ENCODE peak calls at places on chromosomes 7 and 10, in five cellular contexts. One of them, this sample, is unnamed. For H3K9me2 and H3K27me3, the result is how much of the 10 kb centered on the place peaks cover.

GRCh38 chr10:52394246-52394645 is 80.2 kb downstream of the DKK1 start:
- DNase-seq in hepatocyte: no peak
- DNase-seq in GM23338: no peak
- DNase-seq in PC-3: no peak
- DNase-seq in Karpas-422: no peak
- DNase-seq in this sample: no peak

GRCh38 chr7:155326385-155326784 is 28.7 kb downstream of the INSIG1 start:
- DNase-seq in Karpas-422: no peak
- DNase-seq in GM23338: no peak
- DNase-seq in hepatocyte: no peak
- DNase-seq in PC-3: no peak
- DNase-seq in this sample: no peak

GRCh38 chr10:96673318-96674099 is 46.8 kb downstream of the PIK3AP1 start:
- DNase-seq in hepatocyte: peak
- DNase-seq in Karpas-422: peak
- DNase-seq in GM23338: no peak
- DNase-seq in PC-3: no peak
- DNase-seq in this sample: peak

GRCh38 chr7:80588591-80588990 is 49.9 kb upstream of the CD36 start:
- DNase-seq in GM23338: no peak
- DNase-seq in Karpas-422: no peak
- DNase-seq in PC-3: peak
- DNase-seq in hepatocyte: no peak
- DNase-seq in this sample: no peak

GRCh38 chr10:114682121-114682520 is 24.0 kb upstream of the ABLIM1 start:
- DNase-seq in GM23338: no peak
- DNase-seq in hepatocyte: no peak
- DNase-seq in PC-3: no peak
- DNase-seq in Karpas-422: no peak
- DNase-seq in this sample: no peak

GRCh38 chr7:65809259-65809981 is 63.5 kb upstream of the VKORC1L1 start:
- DNase-seq in hepatocyte: no peak
- DNase-seq in PC-3: no peak
- DNase-seq in GM23338: no peak
- DNase-seq in Karpas-422: peak
- DNase-seq in this sample: no peak

GRCh38 chr7:22931011-22931410 is 82.9 kb downstream of the HYCC1 start:
- DNase-seq in GM23338: no peak
- DNase-seq in Karpas-422: no peak
- DNase-seq in hepatocyte: no peak
- DNase-seq in PC-3: no peak
- DNase-seq in this sample: no peak

GRCh38 chr10:14879055-14879800 is 562 bp downstream of the SUV39H2 start:
- DNase-seq in PC-3: no peak
- DNase-seq in Karpas-422: peak
- DNase-seq in hepatocyte: peak
- DNase-seq in GM23338: peak
- DNase-seq in this sample: no peak

GRCh38 chr7:116421298-116421697 is 78.2 kb upstream of the CAV2 start:
- DNase-seq in GM23338: no peak
- DNase-seq in Karpas-422: no peak
- DNase-seq in PC-3: peak
- DNase-seq in hepatocyte: no peak
- DNase-seq in this sample: no peak

GRCh38 chr10:15879663-15880062 is 19.4 kb upstream of the MINDY3 start:
- DNase-seq in GM23338: peak
- DNase-seq in hepatocyte: no peak
- DNase-seq in Karpas-422: no peak
- DNase-seq in PC-3: no peak
- DNase-seq in this sample: no peak

GRCh38 chr10:5596611-5597341 is 69.6 kb downstream of the ASB13 start:
- DNase-seq in PC-3: peak
- DNase-seq in Karpas-422: no peak
- DNase-seq in GM23338: no peak
- DNase-seq in hepatocyte: no peak
- DNase-seq in this sample: peak

GRCh38 chr7:16554518-16555236 is 28.1 kb downstream of the LRRC72 start:
- DNase-seq in GM23338: no peak
- DNase-seq in hepatocyte: no peak
- DNase-seq in Karpas-422: peak
- DNase-seq in PC-3: no peak
- DNase-seq in this sample: no peak

GRCh38 chr7:74481458-74482324 is 28.0 kb downstream of the GTF2IRD1 start:
- DNase-seq in hepatocyte: no peak
- DNase-seq in GM23338: no peak
- DNase-seq in PC-3: no peak
- DNase-seq in Karpas-422: no peak
- DNase-seq in this sample: no peak

GRCh38 chr7:15086171-15086745 is 183.7 kb upstream of the DGKB start:
- DNase-seq in PC-3: no peak
- DNase-seq in Karpas-422: no peak
- DNase-seq in GM23338: no peak
- DNase-seq in hepatocyte: no peak
- DNase-seq in this sample: no peak

GRCh38 chr7:21430575-21430954 is 2.7 kb downstream of the SP4 start:
- DNase-seq in PC-3: no peak
- DNase-seq in Karpas-422: no peak
- DNase-seq in hepatocyte: no peak
- DNase-seq in GM23338: no peak
- DNase-seq in this sample: no peak

GRCh38 chr7:133822001-133822641 is 305.0 kb upstream of the LRGUK start:
- DNase-seq in hepatocyte: no peak
- DNase-seq in PC-3: no peak
- DNase-seq in Karpas-422: no peak
- DNase-seq in GM23338: no peak
- DNase-seq in this sample: no peak

GRCh38 chr7:11436773-11437524 is 395.0 kb downstream of the THSD7A start:
- DNase-seq in PC-3: no peak
- DNase-seq in GM23338: peak
- DNase-seq in hepatocyte: no peak
- DNase-seq in Karpas-422: no peak
- DNase-seq in this sample: no peak

GRCh38 chr7:70417061-70417655 is 714.8 kb upstream of the GALNT17 start:
- DNase-seq in hepatocyte: no peak
- DNase-seq in PC-3: no peak
- DNase-seq in GM23338: peak
- DNase-seq in Karpas-422: peak
- DNase-seq in this sample: no peak

GRCh38 chr7:157412491-157413180 is 75.8 kb downstream of the DNAJB6 start:
- DNase-seq in hepatocyte: no peak
- DNase-seq in GM23338: no peak
- DNase-seq in PC-3: no peak
- DNase-seq in Karpas-422: no peak
- DNase-seq in this sample: no peak

GRCh38 chr10:53598914-53599313 is 826.3 kb upstream of the MBL2 start:
- DNase-seq in PC-3: peak
- DNase-seq in hepatocyte: no peak
- DNase-seq in Karpas-422: no peak
- DNase-seq in GM23338: peak
- DNase-seq in this sample: no peak

GRCh38 chr7:129924602-129925001 is 28.2 kb downstream of the UBE2H start:
- DNase-seq in Karpas-422: no peak
- DNase-seq in GM23338: no peak
- DNase-seq in PC-3: no peak
- DNase-seq in hepatocyte: no peak
- DNase-seq in this sample: no peak

GRCh38 chr7:112630565-112630964 is 149.8 kb downstream of the LSMEM1 start:
- DNase-seq in PC-3: peak
- DNase-seq in GM23338: no peak
- DNase-seq in hepatocyte: no peak
- DNase-seq in Karpas-422: no peak
- DNase-seq in this sample: no peak

GRCh38 chr7:137984181-137985041 is 17.5 kb downstream of the CREB3L2 start:
- DNase-seq in PC-3: no peak
- DNase-seq in GM23338: no peak
- DNase-seq in hepatocyte: no peak
- DNase-seq in Karpas-422: no peak
- DNase-seq in this sample: no peak
- H3K9me2 ChIP-seq in PC-3: under half
- H3K9me2 ChIP-seq in GM23338: under half
- H3K9me2 ChIP-seq in hepatocyte: under half
- H3K9me2 ChIP-seq in Karpas-422: under half
- H3K9me2 ChIP-seq in this sample: under half

GRCh38 chr10:22315455-22316285 is 518 bp upstream of the COMMD3 start:
- DNase-seq in GM23338: peak
- DNase-seq in hepatocyte: no peak
- DNase-seq in PC-3: peak
- DNase-seq in Karpas-422: peak
- DNase-seq in this sample: no peak

GRCh38 chr10:22317771-22318565 is 1.8 kb downstream of the COMMD3 start:
- DNase-seq in Karpas-422: peak
- DNase-seq in GM23338: peak
- DNase-seq in hepatocyte: no peak
- DNase-seq in PC-3: peak
- DNase-seq in this sample: no peak

GRCh38 chr10:22318772-22319171 is 2.1 kb upstream of the BMI1 start:
- DNase-seq in Karpas-422: peak
- DNase-seq in PC-3: peak
- DNase-seq in GM23338: no peak
- DNase-seq in hepatocyte: no peak
- DNase-seq in this sample: no peak

GRCh38 chr10:22316286-22317120 is at the start of gene COMMD3:
- DNase-seq in GM23338: peak
- DNase-seq in Karpas-422: peak
- DNase-seq in PC-3: peak
- DNase-seq in hepatocyte: peak
- DNase-seq in this sample: peak

GRCh38 chr10:22317121-22317370 is 858 bp downstream of the COMMD3 start:
- DNase-seq in hepatocyte: no peak
- DNase-seq in PC-3: no peak
- DNase-seq in GM23338: no peak
- DNase-seq in Karpas-422: peak
- DNase-seq in this sample: no peak
- H3K27me3 ChIP-seq in hepatocyte: under half
- H3K27me3 ChIP-seq in PC-3: under half
- H3K27me3 ChIP-seq in GM23338: half or more
- H3K27me3 ChIP-seq in Karpas-422: under half
- H3K27me3 ChIP-seq in this sample: under half

DNA sequence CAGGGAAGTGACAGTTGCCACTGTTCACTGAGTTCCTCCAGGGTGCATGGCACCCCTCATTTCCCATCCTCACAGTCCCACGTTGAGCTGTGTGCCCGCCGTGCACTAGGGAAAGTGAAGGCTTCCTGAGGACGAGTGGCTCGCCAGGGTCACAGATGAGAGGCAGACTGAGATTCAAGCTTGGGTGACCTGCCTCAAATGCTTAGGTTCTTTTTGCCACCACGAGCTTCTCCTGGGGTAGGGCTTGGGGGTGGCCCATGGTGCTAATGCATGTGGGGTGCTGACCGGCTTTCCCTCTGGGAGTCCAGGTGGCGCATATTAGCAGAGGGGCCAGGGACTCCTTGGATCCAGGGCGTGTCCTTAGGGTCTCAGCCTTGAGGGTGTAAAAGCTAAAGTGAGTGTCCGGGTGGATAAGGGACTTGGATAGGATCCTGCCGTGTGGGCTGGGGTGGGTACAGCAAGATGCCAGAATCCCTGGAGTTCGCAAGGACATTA is 1.9 kb downstream of the CALHM2 start:
- DNase-seq in GM23338: no peak
- DNase-seq in Karpas-422: no peak
- DNase-seq in PC-3: no peak
- DNase-seq in hepatocyte: no peak
- DNase-seq in this sample: no peak
- H3K4me3 ChIP-seq in GM23338: no peak
- H3K4me3 ChIP-seq in Karpas-422: no peak
- H3K4me3 ChIP-seq in PC-3: no peak
- H3K4me3 ChIP-seq in hepatocyte: no peak
- H3K4me3 ChIP-seq in this sample: peak

GRCh38 chr10:48764486-48764885 is 79.8 kb downstream of the WDFY4 start:
- DNase-seq in PC-3: no peak
- DNase-seq in GM23338: no peak
- DNase-seq in hepatocyte: no peak
- DNase-seq in Karpas-422: no peak
- DNase-seq in this sample: no peak
- H3K9me2 ChIP-seq in PC-3: under half
- H3K9me2 ChIP-seq in GM23338: under half
- H3K9me2 ChIP-seq in hepatocyte: under half
- H3K9me2 ChIP-seq in Karpas-422: under half
- H3K9me2 ChIP-seq in this sample: under half

DNA sequence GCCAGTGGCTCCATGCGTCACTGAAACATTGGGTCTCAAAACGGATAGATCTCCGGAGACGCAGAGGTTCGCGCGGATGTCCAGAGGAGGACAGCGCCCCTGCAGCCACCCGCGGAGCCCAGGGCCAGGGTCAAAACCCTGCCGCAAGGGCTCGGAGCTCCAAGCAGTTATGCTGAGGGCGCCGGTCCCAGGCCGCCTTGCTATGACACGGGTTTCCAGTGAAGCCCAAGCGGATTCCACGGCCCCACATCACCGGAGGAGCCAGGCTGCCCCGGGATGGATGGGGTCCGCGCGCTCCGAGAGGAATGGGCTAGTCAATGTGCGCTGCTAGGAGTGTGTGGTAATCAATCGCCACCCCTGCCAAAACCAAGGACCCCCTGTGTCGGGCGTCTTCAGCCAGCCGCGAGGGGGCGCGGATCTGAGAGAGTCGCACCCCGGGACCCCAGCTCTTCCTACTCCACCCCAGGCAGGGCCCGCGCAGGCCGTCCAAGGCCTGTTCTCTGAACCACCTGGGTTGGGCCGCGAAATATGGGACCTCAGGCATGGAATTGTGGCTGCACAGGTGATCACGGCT is 5.6 kb upstream of the EMX2 start:
- DNase-seq in PC-3: no peak
- DNase-seq in hepatocyte: no peak
- DNase-seq in Karpas-422: no peak
- DNase-seq in GM23338: peak
- DNase-seq in this sample: no peak
- H3K27me3 ChIP-seq in PC-3: half or more
- H3K27me3 ChIP-seq in hepatocyte: half or more
- H3K27me3 ChIP-seq in Karpas-422: under half
- H3K27me3 ChIP-seq in GM23338: half or more
- H3K27me3 ChIP-seq in this sample: under half

GRCh38 chr7:150340875-150341262 is 560 bp downstream of the RARRES2 start:
- DNase-seq in Karpas-422: no peak
- DNase-seq in hepatocyte: no peak
- DNase-seq in PC-3: no peak
- DNase-seq in GM23338: no peak
- DNase-seq in this sample: no peak
- H3K4me3 ChIP-seq in Karpas-422: no peak
- H3K4me3 ChIP-seq in hepatocyte: peak
- H3K4me3 ChIP-seq in PC-3: no peak
- H3K4me3 ChIP-seq in GM23338: peak
- H3K4me3 ChIP-seq in this sample: no peak

GRCh38 chr10:91992026-91992425 is 68.5 kb downstream of the BTAF1 start:
- DNase-seq in PC-3: no peak
- DNase-seq in Karpas-422: no peak
- DNase-seq in hepatocyte: peak
- DNase-seq in GM23338: no peak
- DNase-seq in this sample: no peak

GRCh38 chr10:92001995-92002394 is 78.4 kb downstream of the BTAF1 start:
- DNase-seq in PC-3: no peak
- DNase-seq in GM23338: no peak
- DNase-seq in hepatocyte: no peak
- DNase-seq in Karpas-422: no peak
- DNase-seq in this sample: no peak

DNA sequence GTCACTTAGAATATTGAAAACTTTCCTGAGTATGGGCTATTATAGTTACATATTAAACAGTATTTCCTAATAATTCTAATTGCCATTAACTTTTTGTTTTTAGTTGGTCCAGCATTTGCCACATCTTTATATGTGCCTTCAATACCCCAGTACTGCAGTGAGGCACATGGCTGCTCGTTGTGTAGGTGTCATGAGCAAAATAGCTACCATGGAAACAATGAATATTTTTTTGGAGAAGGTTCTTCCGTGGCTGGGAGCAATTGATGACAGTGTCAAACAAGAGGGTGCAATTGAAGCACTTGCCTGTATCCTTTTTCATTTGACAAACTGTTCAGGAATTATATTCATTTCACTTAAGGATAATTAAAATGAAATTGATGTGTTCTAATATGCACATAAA is 72.7 kb downstream of the BTAF1 start:
- DNase-seq in hepatocyte: no peak
- DNase-seq in PC-3: no peak
- DNase-seq in GM23338: no peak
- DNase-seq in Karpas-422: no peak
- DNase-seq in this sample: no peak
- H3K9me2 ChIP-seq in hepatocyte: under half
- H3K9me2 ChIP-seq in PC-3: under half
- H3K9me2 ChIP-seq in GM23338: under half
- H3K9me2 ChIP-seq in Karpas-422: under half
- H3K9me2 ChIP-seq in this sample: under half

This sample was measured in PC-9.